ENCODE peak calls at places on chromosomes 5 and 9, in five cellular contexts. Y is AG10803, O is OCI-LY7, T is neural progenitor cell, L is fibroblast of pulmonary artery. Q is an unnamed sample.

GRCh38 chr9:120579139-120579749 is 723 bp downstream of the CDK5RAP2 start:
- DNase-seq in T (peak), Y (no peak), L (no peak), O (peak), Q (peak)

GRCh38 chr5:2224689-2225088 is 342.0 kb upstream of the IRX4 start:
- DNase-seq in T (no peak), O (no peak), Y (no peak), L (no peak), Q (no peak)

GRCh38 chr9:22147818-22148573 is 138.9 kb upstream of the CDKN2B start:
- DNase-seq in O (no peak), T (no peak), Y (peak), L (peak), Q (no peak)

GRCh38 chr9:23361096-23361495 is 464.9 kb downstream of the ELAVL2 start:
- DNase-seq in Y (no peak), T (no peak), L (no peak), O (no peak), Q (no peak)

GRCh38 chr5:74034738-74035137 is 408.7 kb downstream of the ARHGEF28 start:
- DNase-seq in T (no peak), Y (peak), L (peak), O (no peak), Q (no peak)

GRCh38 chr9:91376239-91376638 is 14.5 kb upstream of the AUH start:
- DNase-seq in T (no peak), L (no peak), Y (peak), O (no peak), Q (no peak)

GRCh38 chr9:116154334-116154975 is 864 bp downstream of the PAPPA start:
- DNase-seq in T (peak), O (no peak), Y (no peak), L (peak), Q (peak)

GRCh38 chr9:97462159-97462558 is 39.3 kb upstream of the TMOD1 start:
- DNase-seq in T (no peak), O (no peak), L (no peak), Y (no peak), Q (no peak)

GRCh38 chr5:90484540-90484939 is 9.9 kb downstream of the POLR3G start:
- DNase-seq in T (no peak), O (no peak), L (peak), Y (no peak), Q (no peak)

GRCh38 chr5:160159991-160160826 is 41.0 kb upstream of the PWWP2A start:
- DNase-seq in O (peak), T (peak), L (no peak), Y (no peak), Q (peak)

GRCh38 chr9:129208191-129209091 is 30.4 kb upstream of the IER5L start:
- DNase-seq in O (peak), L (no peak), T (peak), Y (no peak), Q (no peak)

GRCh38 chr5:102867999-102868662 is 113.0 kb downstream of the PAM start:
- DNase-seq in T (no peak), O (no peak), L (peak), Y (no peak), Q (no peak)

GRCh38 chr9:133768371-133768858 is 30.3 kb upstream of the SARDH start:
- DNase-seq in Y (no peak), L (no peak), T (no peak), O (no peak), Q (no peak)

GRCh38 chr9:105539452-105539851 is 18.5 kb upstream of the FKTN start:
- DNase-seq in Y (no peak), T (no peak), O (peak), L (no peak), Q (no peak)

GRCh38 chr9:108297025-108297424 is 558.8 kb downstream of the ACTL7B start:
- DNase-seq in O (no peak), Y (peak), T (no peak), L (peak), Q (no peak)

GRCh38 chr5:15092801-15093200 is 221.2 kb upstream of the ANKH start:
- DNase-seq in T (no peak), Y (no peak), O (no peak), L (no peak), Q (no peak)

GRCh38 chr9:121201045-121201737 is 478 bp downstream of the RAB14 start:
- DNase-seq in O (peak), Y (no peak), L (no peak), T (peak), Q (peak)

GRCh38 chr9:129173296-129174101 is 4.6 kb downstream of the IER5L start:
- DNase-seq in T (peak), O (no peak), L (no peak), Y (peak), Q (peak)

GRCh38 chr9:90432951-90433350 is 209.7 kb downstream of the DIRAS2 start:
- DNase-seq in T (no peak), Y (no peak), L (no peak), O (no peak), Q (no peak)

GRCh38 chr9:134534661-134535080 is 106.9 kb upstream of the COL5A1 start:
- DNase-seq in O (no peak), L (no peak), Y (no peak), T (no peak), Q (no peak)

GRCh38 chr9:33913541-33913940 is 96.6 kb downstream of the UBE2R2 start:
- DNase-seq in Y (no peak), O (no peak), T (no peak), L (peak), Q (no peak)

GRCh38 chr5:101370240-101370639 is 467.2 kb upstream of the ST8SIA4 start:
- DNase-seq in T (peak), L (no peak), O (no peak), Y (no peak), Q (no peak)

GRCh38 chr9:15485836-15486678 is 24.7 kb downstream of the PSIP1 start:
- DNase-seq in O (peak), Y (peak), T (peak), L (peak), Q (no peak)

GRCh38 chr5:137051165-137051564 is 448.0 kb downstream of the SPOCK1 start:
- DNase-seq in T (no peak), O (no peak), L (peak), Y (no peak), Q (no peak)

GRCh38 chr5:160175438-160176218 is 53.7 kb upstream of the FABP6 start:
- DNase-seq in L (peak), O (no peak), Y (peak), T (no peak), Q (no peak)

GRCh38 chr5:65874241-65874640 is 52.1 kb upstream of the ERBIN start:
- DNase-seq in L (peak), O (no peak), Y (peak), T (no peak), Q (no peak)

GRCh38 chr9:107635803-107636174 is 146.2 kb upstream of the KLF4 start:
- DNase-seq in T (no peak), O (no peak), L (no peak), Y (no peak), Q (no peak)

GRCh38 chr9:76215066-76215465 is 179.2 kb downstream of the RFK start:
- DNase-seq in Y (peak), L (peak), O (no peak), T (peak), Q (no peak)

GRCh38 chr5:125317546-125317995 is 571.1 kb upstream of the ZNF608 start:
- DNase-seq in L (no peak), O (no peak), T (peak), Y (no peak), Q (no peak)

GRCh38 chr5:141149812-141150211 is at the start of gene PCDHB6:
- DNase-seq in Y (peak), L (peak), T (peak), O (no peak), Q (no peak)

GRCh38 chr5:80659111-80659510 is 4.3 kb upstream of the DHFR start:
- DNase-seq in Y (peak), T (no peak), O (no peak), L (peak), Q (no peak)

GRCh38 chr5:67253911-67254310 is 57.3 kb upstream of the CD180 start:
- DNase-seq in O (no peak), T (no peak), Y (no peak), L (no peak), Q (no peak)

GRCh38 chr5:151464101-151464500 is 16.7 kb downstream of the SLC36A1 start:
- DNase-seq in Y (no peak), T (no peak), O (no peak), L (no peak), Q (no peak)

GRCh38 chr9:90009447-90009846 is 404.6 kb downstream of the GADD45G start:
- DNase-seq in Y (no peak), T (no peak), O (peak), L (no peak), Q (peak)

GRCh38 chr9:68530618-68531017 is 10.1 kb downstream of the TMEM252 start:
- DNase-seq in Y (no peak), O (no peak), T (peak), L (peak), Q (no peak)
- TF ChIP-seq CTCF in Y (no peak), O (no peak), T (peak), L (no peak), Q (no peak)

GRCh38 chr5:37506722-37507121 is 127.6 kb downstream of the WDR70 start:
- DNase-seq in T (no peak), Y (no peak), O (no peak), L (no peak), Q (no peak)
- TF ChIP-seq CTCF in T (no peak), Y (no peak), O (no peak), L (no peak), Q (no peak)

GRCh38 chr5:87541033-87541432 is 128.3 kb upstream of the CCNH start:
- DNase-seq in L (peak), Y (peak), T (peak), O (no peak), Q (no peak)
- TF ChIP-seq CTCF in L (no peak), Y (no peak), T (peak), O (no peak), Q (peak)

DNA sequence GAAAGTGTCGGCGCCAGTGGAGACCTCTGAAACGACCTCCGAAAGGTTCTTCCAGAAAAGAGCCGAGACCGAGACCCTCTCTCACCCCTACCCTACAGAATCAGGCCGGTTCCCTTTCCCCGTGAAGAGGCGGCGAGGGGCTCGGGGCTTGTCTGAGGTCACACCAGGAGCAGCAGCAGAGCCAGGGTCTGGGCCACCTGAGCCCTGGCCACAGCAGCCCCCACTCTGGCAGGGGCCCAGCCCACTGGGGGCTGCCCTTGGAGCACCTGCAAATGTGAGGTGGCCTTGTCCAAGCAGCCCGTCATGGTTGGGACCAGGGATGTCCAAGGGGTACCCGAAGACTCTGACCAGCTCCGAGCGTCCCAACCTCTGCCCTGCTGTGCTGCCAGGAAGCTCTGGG is 9.2 kb downstream of the AGPAT2 start:
- DNase-seq in Y (no peak), L (no peak), O (no peak), T (no peak), Q (no peak)
- TF ChIP-seq CTCF in Y (no peak), L (no peak), O (no peak), T (no peak), Q (no peak)

Q was measured in GM13976.